ENCODE peak calls at places on chromosomes 12 and 14, in six cellular contexts. N is body of pancreas; K is mucosa of descending colon; X is effector memory CD4-positive, alpha-beta T cell; I is HCT116; E is cardiac muscle cell. C is an unnamed sample.

GRCh38 chr12:24109381-24110039 is 160.0 kb upstream of the SOX5 start:
- DNase-seq in N (no peak), K (no peak), X (no peak), I (no peak), E (peak; percentile 25), C (no peak)

GRCh38 chr14:32252030-32252670 is 49.1 kb upstream of the RNU6-8 start:
- DNase-seq in N (peak; percentile 66), K (no peak), X (peak; percentile 4), I (peak; percentile 62), E (peak; percentile 85), C (no peak)

GRCh38 chr14:80784824-80785223 is 156.7 kb downstream of the CEP128 start:
- DNase-seq in N (no peak), K (no peak), X (no peak), I (no peak), E (peak; percentile 51), C (no peak)

GRCh38 chr12:115377230-115377629 is 693.3 kb upstream of the TBX3 start:
- DNase-seq in N (no peak), K (no peak), X (no peak), I (no peak), E (no peak), C (no peak)

GRCh38 chr12:9066183-9066623 is 49.5 kb downstream of the A2M start:
- DNase-seq in N (no peak), K (no peak), X (no peak), I (no peak), E (no peak), C (no peak)

GRCh38 chr14:73245401-73246325 is 8.4 kb downstream of the PAPLN start:
- DNase-seq in N (peak; percentile 53), K (peak; percentile 57), X (no peak), I (no peak), E (peak; percentile 65), C (peak; percentile 89)

GRCh38 chr12:120007272-120007671 is 18.2 kb downstream of the BICDL1 start:
- DNase-seq in N (no peak), K (no peak), X (peak; percentile 41), I (no peak), E (no peak), C (no peak)

GRCh38 chr12:20272801-20273200 is 95.5 kb upstream of the PDE3A start:
- DNase-seq in N (no peak), K (no peak), X (no peak), I (no peak), E (peak; percentile 59), C (no peak)

GRCh38 chr12:11779286-11779685 is 129.8 kb downstream of the ETV6 start:
- DNase-seq in N (no peak), K (no peak), X (no peak), I (no peak), E (peak; percentile 85), C (no peak)

GRCh38 chr12:22287776-22288621 is 46.5 kb downstream of the ST8SIA1 start:
- DNase-seq in N (no peak), K (no peak), X (no peak), I (no peak), E (peak; percentile 51), C (no peak)

GRCh38 chr12:116423053-116423452 is 136.1 kb upstream of the MAP1LC3B2 start:
- DNase-seq in N (no peak), K (no peak), X (no peak), I (no peak), E (peak; percentile 94), C (no peak)

GRCh38 chr12:122528992-122529391 is 1.9 kb downstream of the KNTC1 start:
- DNase-seq in N (no peak), K (no peak), X (no peak), I (no peak), E (no peak), C (no peak)
- H3K36me3 ChIP-seq in N (no peaks in the 10 kb centered on the region), K (peaks cover 4% of the 10 kb centered on the region), X (peaks cover 7% of the 10 kb centered on the region), I (peaks cover 29% of the 10 kb centered on the region), E (peaks cover 5% of the 10 kb centered on the region), C (no peaks in the 10 kb centered on the region)

GRCh38 chr12:57241556-57242310 is 9.3 kb downstream of the STAC3 start:
- DNase-seq in N (no peak), K (peak; percentile 30), X (no peak), I (no peak), E (no peak), C (no peak)
- H3K4me1 ChIP-seq in N (peaks cover 61% of the 10 kb centered on the region), K (peaks cover 56% of the 10 kb centered on the region), X (peaks cover 69% of the 10 kb centered on the region), I (peaks cover 62% of the 10 kb centered on the region), E (peaks cover 10% of the 10 kb centered on the region), C (no peaks in the 10 kb centered on the region)

DNA sequence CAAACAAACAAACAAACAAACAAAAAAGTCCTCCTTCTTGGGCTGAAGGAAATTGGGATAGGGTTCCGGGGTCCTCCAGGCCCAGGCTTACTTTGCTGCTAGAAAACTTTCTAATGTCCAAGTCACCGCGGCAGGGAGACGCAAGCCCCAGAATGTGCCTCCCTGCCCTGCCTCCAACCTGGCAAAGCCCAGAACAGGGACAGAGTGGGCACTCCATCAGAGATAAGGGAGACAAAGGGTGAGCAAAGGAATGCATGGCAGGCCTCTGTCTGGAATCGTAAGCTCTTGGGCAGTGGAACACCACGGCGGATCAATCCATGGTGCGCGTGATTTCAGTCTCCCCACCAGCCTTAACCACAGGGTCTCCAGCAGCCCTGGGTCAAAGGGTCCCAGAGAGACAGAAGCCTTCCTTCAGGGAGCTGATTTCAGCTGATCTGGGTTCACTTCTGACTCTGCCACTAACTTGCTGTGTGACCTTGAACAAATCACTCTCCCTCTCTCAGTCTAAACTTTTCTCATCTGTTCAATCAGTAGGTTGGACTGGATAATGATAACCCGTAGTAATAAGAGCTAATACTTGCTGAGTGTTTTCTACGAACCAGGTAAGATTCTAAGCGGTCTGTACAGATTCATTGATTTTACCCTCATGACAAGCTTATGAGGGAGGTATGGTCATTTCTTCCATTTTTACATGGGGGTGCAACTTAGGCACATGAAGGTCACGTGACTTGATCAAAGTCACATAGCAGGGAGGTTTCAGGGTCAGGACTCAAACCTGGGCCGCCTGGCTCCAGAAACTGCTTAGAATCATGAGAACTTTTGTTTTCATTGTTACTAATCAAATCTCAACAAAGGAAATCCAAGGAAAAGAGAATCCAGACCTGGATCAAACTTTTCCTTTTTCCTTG is 12.7 kb downstream of the RILPL1 start:
- DNase-seq in N (no peak), K (no peak), X (no peak), I (no peak), E (no peak), C (no peak)
- H3K36me3 ChIP-seq in N (no peaks in the 10 kb centered on the region), K (no peaks in the 10 kb centered on the region), X (peaks cover 9% of the 10 kb centered on the region), I (peaks cover 24% of the 10 kb centered on the region), E (peaks cover 26% of the 10 kb centered on the region), C (peaks cover 6% of the 10 kb centered on the region)

GRCh38 chr14:100725587-100726387 is 905 bp upstream of the DLK1 start:
- DNase-seq in N (no peak), K (no peak), X (no peak), I (no peak), E (no peak), C (no peak)
- H3K4me1 ChIP-seq in N (no peaks in the 10 kb centered on the region), K (no peaks in the 10 kb centered on the region), X (no peaks in the 10 kb centered on the region), I (no peaks in the 10 kb centered on the region), E (peaks cover 3% of the 10 kb centered on the region), C (no peaks in the 10 kb centered on the region)

DNA sequence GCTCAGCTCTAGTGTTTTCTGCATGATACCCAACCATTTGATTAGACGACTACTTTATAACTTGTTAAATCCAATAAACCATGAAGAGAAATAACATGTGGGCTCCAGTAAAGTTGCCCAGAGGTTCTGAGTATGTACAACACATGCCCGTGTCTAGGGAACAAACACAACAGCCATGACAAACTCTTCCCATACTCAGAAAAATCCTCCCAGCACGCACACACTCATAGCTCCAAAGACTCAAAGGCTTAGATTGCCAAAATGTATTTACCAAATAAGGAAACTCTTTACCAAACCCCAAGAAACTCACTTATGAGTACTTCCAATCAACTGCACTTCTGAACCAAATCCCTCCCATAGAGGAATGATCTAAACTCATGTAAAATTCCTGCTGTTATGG is 17.3 kb downstream of the SART3 start:
- DNase-seq in N (no peak), K (no peak), X (no peak), I (no peak), E (no peak), C (no peak)
- H3K36me3 ChIP-seq in N (no peaks in the 10 kb centered on the region), K (no peaks in the 10 kb centered on the region), X (peaks cover 62% of the 10 kb centered on the region), I (peaks cover 40% of the 10 kb centered on the region), E (peaks cover 50% of the 10 kb centered on the region), C (peaks cover 2% of the 10 kb centered on the region)

GRCh38 chr12:563899-564298 is 99.3 kb downstream of the NINJ2 start:
- DNase-seq in N (no peak), K (no peak), X (no peak), I (no peak), E (no peak), C (no peak)
- H3K4me1 ChIP-seq in N (no peaks in the 10 kb centered on the region), K (peaks cover 4% of the 10 kb centered on the region), X (peaks cover 45% of the 10 kb centered on the region), I (no peaks in the 10 kb centered on the region), E (no peaks in the 10 kb centered on the region), C (no peaks in the 10 kb centered on the region)

GRCh38 chr14:65723348-65723747 is 310.8 kb downstream of the FUT8 start:
- DNase-seq in N (no peak), K (no peak), X (no peak), I (no peak), E (no peak), C (no peak)
- H3K36me3 ChIP-seq in N (no peaks in the 10 kb centered on the region), K (no peaks in the 10 kb centered on the region), X (peaks cover 8% of the 10 kb centered on the region), I (no peaks in the 10 kb centered on the region), E (peaks cover 6% of the 10 kb centered on the region), C (no peaks in the 10 kb centered on the region)

GRCh38 chr14:77103954-77104353 is 5.9 kb downstream of the CIPC start:
- DNase-seq in N (no peak), K (no peak), X (no peak), I (no peak), E (no peak), C (no peak)
- H3K4me1 ChIP-seq in N (peaks cover 10% of the 10 kb centered on the region), K (peaks cover 39% of the 10 kb centered on the region), X (peaks cover 2% of the 10 kb centered on the region), I (peaks cover 10% of the 10 kb centered on the region), E (peaks cover 38% of the 10 kb centered on the region), C (peaks cover 22% of the 10 kb centered on the region)

GRCh38 chr14:64227856-64228255 is 66.3 kb downstream of the ESR2 start:
- DNase-seq in N (no peak), K (no peak), X (no peak), I (no peak), E (no peak), C (no peak)
- H3K36me3 ChIP-seq in N (peaks cover 16% of the 10 kb centered on the region), K (no peaks in the 10 kb centered on the region), X (peaks cover 59% of the 10 kb centered on the region), I (no peaks in the 10 kb centered on the region), E (peaks cover 27% of the 10 kb centered on the region), C (peaks cover 23% of the 10 kb centered on the region)

C was measured in aorta.